ENCODE peak calls at places on chromosome 14, in six cellular contexts. One of them, this sample, is unnamed.

GRCh38 chr14:72590577-72590976 is 303.3 kb downstream of the DPF3 start:
- DNase-seq in HCT116: no peak
- DNase-seq in GM12878: no peak
- DNase-seq in K562: no peak
- DNase-seq in HepG2: no peak
- DNase-seq in H1: no peak
- DNase-seq in this sample: no peak

GRCh38 chr14:52080171-52080800 is 11.4 kb upstream of the NID2 start:
- DNase-seq in HCT116: no peak
- DNase-seq in GM12878: no peak
- DNase-seq in K562: no peak
- DNase-seq in HepG2: no peak
- DNase-seq in H1: no peak
- DNase-seq in this sample: no peak

GRCh38 chr14:63893701-63894458 is 41.1 kb downstream of the SYNE2 start:
- DNase-seq in HCT116: no peak
- DNase-seq in GM12878: no peak
- DNase-seq in K562: no peak
- DNase-seq in HepG2: no peak
- DNase-seq in H1: no peak
- DNase-seq in this sample: peak

GRCh38 chr14:89332031-89332430 is 85.0 kb downstream of the FOXN3 start:
- DNase-seq in HCT116: no peak
- DNase-seq in GM12878: no peak
- DNase-seq in K562: no peak
- DNase-seq in HepG2: no peak
- DNase-seq in H1: no peak
- DNase-seq in this sample: no peak

GRCh38 chr14:76277586-76278130 is 98.3 kb upstream of the ESRRB start:
- DNase-seq in HCT116: no peak
- DNase-seq in GM12878: no peak
- DNase-seq in K562: no peak
- DNase-seq in HepG2: no peak
- DNase-seq in H1: peak
- DNase-seq in this sample: no peak

GRCh38 chr14:41859336-41859735 is 252.7 kb downstream of the LRFN5 start:
- DNase-seq in HCT116: no peak
- DNase-seq in GM12878: no peak
- DNase-seq in K562: no peak
- DNase-seq in HepG2: no peak
- DNase-seq in H1: no peak
- DNase-seq in this sample: no peak

GRCh38 chr14:58426819-58427288 is 477 bp downstream of the TIMM9 start:
- DNase-seq in HCT116: no peak
- DNase-seq in GM12878: no peak
- DNase-seq in K562: peak
- DNase-seq in HepG2: peak
- DNase-seq in H1: peak
- DNase-seq in this sample: peak

GRCh38 chr14:92475451-92476187 is 38.0 kb upstream of the RIN3 start:
- DNase-seq in HCT116: no peak
- DNase-seq in GM12878: no peak
- DNase-seq in K562: no peak
- DNase-seq in HepG2: peak
- DNase-seq in H1: peak
- DNase-seq in this sample: no peak

GRCh38 chr14:76810953-76811400 is 1.7 kb downstream of the ANGEL1 start:
- DNase-seq in HCT116: peak
- DNase-seq in GM12878: no peak
- DNase-seq in K562: no peak
- DNase-seq in HepG2: peak
- DNase-seq in H1: no peak
- DNase-seq in this sample: no peak

GRCh38 chr14:65100905-65101541 is 1.3 kb downstream of the MAX start:
- DNase-seq in HCT116: no peak
- DNase-seq in GM12878: no peak
- DNase-seq in K562: no peak
- DNase-seq in HepG2: no peak
- DNase-seq in H1: no peak
- DNase-seq in this sample: no peak

GRCh38 chr14:66401447-66402095 is 84.6 kb upstream of the CCDC196 start:
- DNase-seq in HCT116: no peak
- DNase-seq in GM12878: no peak
- DNase-seq in K562: no peak
- DNase-seq in HepG2: peak
- DNase-seq in H1: no peak
- DNase-seq in this sample: no peak

GRCh38 chr14:77838756-77839565 is 39.1 kb downstream of the ADCK1 start:
- DNase-seq in HCT116: no peak
- DNase-seq in GM12878: no peak
- DNase-seq in K562: no peak
- DNase-seq in HepG2: no peak
- DNase-seq in H1: no peak
- DNase-seq in this sample: no peak

GRCh38 chr14:61564623-61565091 is 130.7 kb upstream of the HIF1A start:
- DNase-seq in HCT116: peak
- DNase-seq in GM12878: no peak
- DNase-seq in K562: peak
- DNase-seq in HepG2: peak
- DNase-seq in H1: no peak
- DNase-seq in this sample: no peak

GRCh38 chr14:104311358-104311757 is 173.0 kb downstream of the KIF26A start:
- DNase-seq in HCT116: no peak
- DNase-seq in GM12878: no peak
- DNase-seq in K562: no peak
- DNase-seq in HepG2: no peak
- DNase-seq in H1: no peak
- DNase-seq in this sample: no peak

GRCh38 chr14:89681086-89682018 is 264.3 kb upstream of the FOXN3 start:
- DNase-seq in HCT116: no peak
- DNase-seq in GM12878: peak
- DNase-seq in K562: no peak
- DNase-seq in HepG2: no peak
- DNase-seq in H1: no peak
- DNase-seq in this sample: no peak

GRCh38 chr14:81474685-81475324 is 58.8 kb downstream of the SEL1L start:
- DNase-seq in HCT116: no peak
- DNase-seq in GM12878: no peak
- DNase-seq in K562: no peak
- DNase-seq in HepG2: no peak
- DNase-seq in H1: no peak
- DNase-seq in this sample: no peak

GRCh38 chr14:91323031-91323430 is 78.5 kb upstream of the GPR68 start:
- DNase-seq in HCT116: no peak
- DNase-seq in GM12878: no peak
- DNase-seq in K562: no peak
- DNase-seq in HepG2: no peak
- DNase-seq in H1: no peak
- DNase-seq in this sample: no peak

GRCh38 chr14:28731358-28731757 is 35.2 kb upstream of the FOXG1 start:
- DNase-seq in HCT116: no peak
- DNase-seq in GM12878: no peak
- DNase-seq in K562: no peak
- DNase-seq in HepG2: no peak
- DNase-seq in H1: no peak
- DNase-seq in this sample: no peak

GRCh38 chr14:96260341-96260821 is 4.4 kb downstream of the BDKRB1 start:
- DNase-seq in HCT116: no peak
- DNase-seq in GM12878: no peak
- DNase-seq in K562: no peak
- DNase-seq in HepG2: no peak
- DNase-seq in H1: no peak
- DNase-seq in this sample: no peak

GRCh38 chr14:75531660-75532317 is 9.5 kb downstream of the BATF start:
- DNase-seq in HCT116: no peak
- DNase-seq in GM12878: no peak
- DNase-seq in K562: no peak
- DNase-seq in HepG2: no peak
- DNase-seq in H1: no peak
- DNase-seq in this sample: no peak

GRCh38 chr14:105491366-105492006 is 440 bp downstream of the TEDC1 start:
- DNase-seq in HCT116: peak
- DNase-seq in GM12878: peak
- DNase-seq in K562: peak
- DNase-seq in HepG2: peak
- DNase-seq in H1: peak
- DNase-seq in this sample: peak

GRCh38 chr14:25400607-25401206 is 350.8 kb upstream of the STXBP6 start:
- DNase-seq in HCT116: no peak
- DNase-seq in GM12878: no peak
- DNase-seq in K562: peak
- DNase-seq in HepG2: peak
- DNase-seq in H1: peak
- DNase-seq in this sample: peak

GRCh38 chr14:94886931-94887330 is 117.0 kb upstream of the GSC start:
- DNase-seq in HCT116: no peak
- DNase-seq in GM12878: no peak
- DNase-seq in K562: no peak
- DNase-seq in HepG2: no peak
- DNase-seq in H1: no peak
- DNase-seq in this sample: no peak
- TF ChIP-seq ZNF274 in HCT116: no peak
- TF ChIP-seq ZNF274 in GM12878: no peak
- TF ChIP-seq ZNF274 in K562: no peak
- TF ChIP-seq ZNF274 in HepG2: no peak
- TF ChIP-seq ZNF274 in H1: no peak
- TF ChIP-seq ZNF274 in this sample: no peak

GRCh38 chr14:100071545-100071944 is 6.3 kb downstream of the EVL start:
- DNase-seq in HCT116: no peak
- DNase-seq in GM12878: no peak
- DNase-seq in K562: no peak
- DNase-seq in HepG2: no peak
- DNase-seq in H1: no peak
- DNase-seq in this sample: no peak
- TF ChIP-seq ZNF274 in HCT116: no peak
- TF ChIP-seq ZNF274 in GM12878: no peak
- TF ChIP-seq ZNF274 in K562: no peak
- TF ChIP-seq ZNF274 in HepG2: no peak
- TF ChIP-seq ZNF274 in H1: no peak
- TF ChIP-seq ZNF274 in this sample: no peak

DNA sequence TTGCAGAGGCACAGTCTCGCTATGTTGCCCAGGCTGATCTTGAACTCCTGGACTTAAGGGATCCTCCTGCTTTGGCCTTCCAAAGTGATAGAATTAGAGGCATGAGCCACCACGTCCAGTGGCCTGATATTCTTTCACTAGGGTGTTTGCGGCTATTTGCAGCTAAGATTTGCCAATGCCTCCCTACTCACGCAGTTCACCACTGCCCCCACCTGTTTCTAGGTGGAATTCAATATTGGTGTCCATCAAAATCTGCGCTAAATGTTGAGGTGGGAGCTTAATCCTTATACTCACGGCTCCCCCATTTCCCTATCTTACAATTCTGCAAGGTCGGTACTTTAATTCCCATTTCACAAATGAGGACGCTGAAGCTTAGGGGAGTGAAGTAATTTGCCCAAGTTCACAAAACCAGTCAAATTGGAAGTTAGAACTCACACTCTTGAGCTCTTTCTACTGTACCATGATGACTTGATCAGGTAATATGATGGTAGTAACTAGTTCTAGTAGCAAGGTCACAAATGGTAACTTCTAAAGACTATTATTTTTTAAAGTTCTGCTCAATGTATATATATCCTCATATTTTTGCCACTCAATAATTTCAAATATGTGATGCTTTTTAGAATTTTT is 22.1 kb upstream of the LRRC9 start:
- DNase-seq in HCT116: peak
- DNase-seq in GM12878: no peak
- DNase-seq in K562: no peak
- DNase-seq in HepG2: peak
- DNase-seq in H1: no peak
- DNase-seq in this sample: peak
- TF ChIP-seq ZNF274 in HCT116: no peak
- TF ChIP-seq ZNF274 in GM12878: no peak
- TF ChIP-seq ZNF274 in K562: no peak
- TF ChIP-seq ZNF274 in HepG2: no peak
- TF ChIP-seq ZNF274 in H1: no peak
- TF ChIP-seq ZNF274 in this sample: no peak

GRCh38 chr14:100554082-100554677 is 33.0 kb downstream of the BEGAIN start:
- DNase-seq in HCT116: no peak
- DNase-seq in GM12878: no peak
- DNase-seq in K562: peak
- DNase-seq in HepG2: no peak
- DNase-seq in H1: no peak
- DNase-seq in this sample: no peak

GRCh38 chr14:100552524-100553125 is 34.6 kb downstream of the BEGAIN start:
- DNase-seq in HCT116: no peak
- DNase-seq in GM12878: no peak
- DNase-seq in K562: no peak
- DNase-seq in HepG2: no peak
- DNase-seq in H1: no peak
- DNase-seq in this sample: no peak

GRCh38 chr14:100556076-100556475 is 31.1 kb downstream of the BEGAIN start:
- DNase-seq in HCT116: no peak
- DNase-seq in GM12878: no peak
- DNase-seq in K562: peak
- DNase-seq in HepG2: no peak
- DNase-seq in H1: no peak
- DNase-seq in this sample: no peak

GRCh38 chr14:100555436-100556067 is 31.7 kb downstream of the BEGAIN start:
- DNase-seq in HCT116: no peak
- DNase-seq in GM12878: no peak
- DNase-seq in K562: no peak
- DNase-seq in HepG2: no peak
- DNase-seq in H1: no peak
- DNase-seq in this sample: no peak

DNA sequence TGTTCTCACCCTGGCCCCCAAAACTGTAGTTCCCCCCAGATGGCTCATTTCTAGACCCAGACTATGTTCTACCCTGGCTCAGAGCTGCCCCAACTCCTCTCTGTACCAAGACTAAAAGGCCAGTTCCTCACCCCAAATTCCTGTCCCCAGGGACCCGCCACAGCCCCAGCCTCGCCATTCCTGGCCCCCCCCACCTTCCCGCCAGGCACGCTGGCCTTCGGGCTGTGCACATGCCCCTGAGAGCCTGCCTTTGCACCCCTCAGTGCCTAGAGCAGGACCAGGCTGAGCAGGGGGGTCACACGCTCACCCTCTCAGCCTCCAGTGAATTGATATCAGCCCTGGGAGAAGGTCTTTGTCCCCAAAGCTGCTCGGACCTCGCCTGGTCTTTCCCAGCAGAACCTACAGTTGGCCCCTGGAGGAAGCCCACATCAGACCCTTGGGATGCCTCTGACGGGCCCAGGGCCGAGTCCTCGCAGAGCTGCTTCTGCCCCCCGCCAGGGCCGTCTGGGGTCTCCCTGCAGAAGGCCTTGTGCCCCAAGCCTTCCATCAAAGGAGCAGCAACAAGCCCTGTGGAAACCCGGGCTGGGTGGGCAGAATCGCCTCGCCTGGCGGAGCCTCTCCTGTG is 32.4 kb downstream of the BEGAIN start:
- DNase-seq in HCT116: no peak
- DNase-seq in GM12878: no peak
- DNase-seq in K562: no peak
- DNase-seq in HepG2: no peak
- DNase-seq in H1: no peak
- DNase-seq in this sample: no peak
- TF ChIP-seq ZNF274 in HCT116: no peak
- TF ChIP-seq ZNF274 in GM12878: no peak
- TF ChIP-seq ZNF274 in K562: no peak
- TF ChIP-seq ZNF274 in HepG2: no peak
- TF ChIP-seq ZNF274 in H1: no peak
- TF ChIP-seq ZNF274 in this sample: no peak

This sample was measured in NT2/D1.